ENCODE peak calls at places on chromosomes 5 and 9, in eight cellular contexts. T, G, O, Z, B, K, W and N are unnamed samples.
A peak's percentile ranks its signal among the peaks of the same experiment; 100 is the strongest.

GRCh38 chr9:77916410-77916819 is 115.2 kb downstream of the GNAQ start:
- DNase-seq in T (no peak), G (no peak), O (no peak), Z (no peak), B (no peak), K (no peak), W (peak; percentile 19), N (no peak)

GRCh38 chr9:131704195-131704983 is 35.5 kb downstream of the RAPGEF1 start:
- DNase-seq in T (no peak), G (no peak), O (no peak), Z (no peak), B (no peak), K (no peak), W (no peak), N (no peak)

GRCh38 chr9:86126998-86127972 is 27.9 kb upstream of the GOLM1 start:
- DNase-seq in T (peak; percentile 75), G (no peak), O (peak; percentile 69), Z (peak; percentile 86), B (peak; percentile 3), K (peak; percentile 39), W (no peak), N (no peak)

GRCh38 chr9:123073991-123074422 is 40.5 kb downstream of the GPR21 start:
- DNase-seq in T (peak; percentile 53), G (no peak), O (peak; percentile 60), Z (peak; percentile 71), B (no peak), K (no peak), W (no peak), N (no peak)

GRCh38 chr5:3310551-3311340 is 284.9 kb upstream of the IRX1 start:
- DNase-seq in T (no peak), G (no peak), O (peak; percentile 39), Z (no peak), B (no peak), K (peak; percentile 75), W (no peak), N (no peak)

GRCh38 chr5:120465281-120465961 is 1.3 kb downstream of the PRR16 start:
- DNase-seq in T (peak; percentile 68), G (no peak), O (no peak), Z (peak; percentile 74), B (no peak), K (peak; percentile 53), W (no peak), N (no peak)

GRCh38 chr9:34558341-34558740 is 31.2 kb downstream of the CNTFR start:
- DNase-seq in T (no peak), G (no peak), O (no peak), Z (no peak), B (no peak), K (no peak), W (no peak), N (no peak)

GRCh38 chr9:110880123-110880522 is 158.1 kb downstream of the LPAR1 start:
- DNase-seq in T (peak; percentile 71), G (no peak), O (peak; percentile 64), Z (peak; percentile 96), B (no peak), K (no peak), W (no peak), N (no peak)

GRCh38 chr5:159156426-159156835 is 52.9 kb downstream of the RNF145 start:
- DNase-seq in T (no peak), G (no peak), O (no peak), Z (no peak), B (no peak), K (no peak), W (peak; percentile 10), N (no peak)

GRCh38 chr9:86099695-86100364 is 472 bp upstream of the GOLM1 start:
- DNase-seq in T (peak; percentile 73), G (peak; percentile 41), O (peak; percentile 69), Z (peak; percentile 66), B (peak; percentile 45), K (peak; percentile 52), W (peak; percentile 64), N (no peak)

GRCh38 chr5:15044521-15044920 is 172.9 kb upstream of the ANKH start:
- DNase-seq in T (no peak), G (no peak), O (no peak), Z (no peak), B (no peak), K (no peak), W (no peak), N (no peak)

GRCh38 chr5:42807722-42808447 is 3.8 kb downstream of the SELENOP start:
- DNase-seq in T (no peak), G (no peak), O (no peak), Z (no peak), B (no peak), K (no peak), W (no peak), N (no peak)

GRCh38 chr9:78004478-78005229 is 27.0 kb downstream of the GNAQ start:
- DNase-seq in T (peak; percentile 47), G (no peak), O (peak; percentile 33), Z (no peak), B (no peak), K (no peak), W (no peak), N (no peak)

GRCh38 chr9:111598730-111599091 is 736 bp downstream of the PTGR1 start:
- DNase-seq in T (peak; percentile 74), G (no peak), O (peak; percentile 63), Z (peak; percentile 75), B (peak; percentile 24), K (peak; percentile 44), W (peak; percentile 41), N (no peak)

GRCh38 chr9:65444943-65445342 is 159.9 kb upstream of the FOXD4L5 start:
- DNase-seq in T (no peak), G (no peak), O (no peak), Z (no peak), B (no peak), K (no peak), W (no peak), N (no peak)

GRCh38 chr5:109258755-109259154 is 151.0 kb downstream of the PJA2 start:
- DNase-seq in T (no peak), G (no peak), O (no peak), Z (no peak), B (no peak), K (no peak), W (no peak), N (no peak)

GRCh38 chr5:116374434-116374852 is 200.2 kb downstream of the SEMA6A start:
- DNase-seq in T (no peak), G (peak; percentile 4), O (no peak), Z (no peak), B (no peak), K (no peak), W (no peak), N (no peak)

GRCh38 chr9:133523096-133523495 is 1.7 kb downstream of the MYMK start:
- DNase-seq in T (no peak), G (no peak), O (no peak), Z (no peak), B (no peak), K (no peak), W (no peak), N (no peak)

GRCh38 chr9:133522073-133522910 is 2.5 kb downstream of the MYMK start:
- DNase-seq in T (no peak), G (no peak), O (no peak), Z (no peak), B (no peak), K (no peak), W (no peak), N (no peak)

GRCh38 chr9:133524679-133525228 is at the start of gene MYMK:
- DNase-seq in T (no peak), G (no peak), O (no peak), Z (no peak), B (no peak), K (no peak), W (no peak), N (no peak)

GRCh38 chr9:133525677-133526076 is 918 bp upstream of the MYMK start:
- DNase-seq in T (no peak), G (no peak), O (no peak), Z (no peak), B (no peak), K (no peak), W (no peak), N (no peak)

GRCh38 chr9:133524146-133524545 is 613 bp downstream of the MYMK start:
- DNase-seq in T (no peak), G (no peak), O (no peak), Z (no peak), B (no peak), K (no peak), W (no peak), N (no peak)
- TF ChIP-seq CTCF in T (no peak), G (no peak), O (no peak), Z (no peak), B (no peak), K (no peak), W (no peak), N (no peak)

GRCh38 chr9:692636-693459 is 148.6 kb upstream of the DMRT1 start:
- DNase-seq in T (no peak), G (no peak), O (no peak), Z (no peak), B (peak; percentile 47), K (no peak), W (no peak), N (no peak)
- TF ChIP-seq CTCF in T (no peak), G (no peak), O (peak; percentile 17), Z (no peak), B (no peak), K (no peak), W (no peak), N (no peak)

DNA sequence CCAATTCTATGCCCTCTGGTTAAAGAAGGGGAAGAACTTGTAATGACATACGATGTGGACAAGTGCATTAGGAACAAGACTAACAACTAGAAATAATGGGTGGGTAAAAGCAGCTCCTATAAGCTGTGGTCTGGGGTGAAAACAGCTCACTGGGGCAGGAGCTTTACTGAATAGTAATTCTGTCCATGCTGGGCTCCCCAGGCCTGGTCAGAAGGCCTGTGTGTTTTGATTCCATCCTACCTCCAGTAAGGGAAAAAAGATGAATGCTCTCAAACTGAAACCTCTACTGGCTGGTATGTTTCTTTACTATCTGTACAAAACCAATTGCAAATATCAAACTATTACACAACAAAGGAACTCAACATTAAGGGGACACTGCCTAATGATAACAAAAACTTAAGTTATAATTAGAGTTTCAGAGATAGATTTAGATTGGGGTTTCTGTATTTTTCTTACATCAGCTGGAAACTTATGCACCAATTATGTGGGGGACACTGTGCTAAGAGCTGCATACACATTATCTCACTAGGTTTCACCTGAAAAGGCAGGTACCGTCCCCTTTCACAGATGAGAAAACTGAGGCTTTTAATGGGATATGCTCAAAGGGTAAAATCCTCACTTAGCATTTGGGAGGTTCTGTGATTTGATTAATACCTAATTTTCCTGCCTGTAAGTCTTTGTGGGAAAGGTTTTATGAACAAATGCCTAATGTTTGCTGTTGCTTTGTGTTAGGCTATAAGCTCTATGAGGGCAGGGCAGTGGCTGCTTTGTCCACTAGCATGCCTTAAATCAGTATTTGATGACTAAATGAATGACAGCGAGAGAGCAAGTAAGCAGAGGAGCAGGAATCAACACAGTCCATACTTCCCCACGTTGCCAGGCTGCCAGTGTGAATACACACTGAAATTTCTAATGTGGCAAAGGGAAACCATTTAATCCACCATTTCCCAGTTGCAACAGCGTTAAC is 53.6 kb downstream of the ELL2 start:
- DNase-seq in T (no peak), G (no peak), O (no peak), Z (no peak), B (no peak), K (no peak), W (no peak), N (no peak)
- TF ChIP-seq CTCF in T (no peak), G (no peak), O (no peak), Z (no peak), B (no peak), K (no peak), W (no peak), N (no peak)

DNA sequence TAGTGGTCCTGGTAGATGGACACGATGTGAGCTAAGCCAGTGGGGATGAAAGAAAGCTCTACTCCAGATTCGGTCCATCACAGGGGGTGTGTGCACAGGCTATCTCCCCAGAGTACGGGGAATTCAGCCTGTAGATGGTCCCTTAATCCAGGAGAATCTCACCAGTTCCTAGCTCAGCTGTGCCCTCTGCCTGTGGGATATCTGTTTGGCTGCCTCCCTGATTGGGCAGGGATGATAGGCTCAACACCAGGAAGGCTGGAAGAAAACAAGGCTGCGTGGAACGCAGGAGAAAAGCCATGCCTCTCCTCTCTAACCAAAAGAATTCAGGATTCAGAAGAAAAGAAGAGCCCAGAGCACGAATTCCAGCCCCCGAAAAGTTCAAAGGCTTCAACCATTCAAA is 40.9 kb downstream of the VLDLR start:
- DNase-seq in T (no peak), G (no peak), O (peak; percentile 7), Z (no peak), B (peak; percentile 5), K (no peak), W (no peak), N (no peak)
- TF ChIP-seq CTCF in T (no peak), G (no peak), O (no peak), Z (peak; percentile 17), B (peak; percentile 35), K (no peak), W (no peak), N (no peak)